ENCODE peak calls at places on chromosomes 4 and X, in nine cellular contexts. L, R, F, E, W, G, N, Y and T are unnamed samples.

GRCh38 chrX:100512471-100512870 is 72.3 kb upstream of the TNMD start:
- DNase-seq in W (no peak), L (peak), N (no peak), Y (peak), E (peak), R (no peak), G (no peak), F (peak), T (no peak)

GRCh38 chr4:31442236-31442635 is 722.1 kb downstream of the PCDH7 start:
- DNase-seq in G (no peak), E (no peak), R (no peak), W (no peak), N (no peak), F (no peak), Y (no peak), L (no peak), T (no peak)

GRCh38 chrX:30241724-30242415 is at the start of gene MAGEB4:
- DNase-seq in R (no peak), Y (no peak), G (no peak), W (no peak), N (no peak), F (no peak), L (no peak), E (no peak), T (no peak)

GRCh38 chr4:47219586-47219985 is 188.2 kb downstream of the GABRB1 start:
- DNase-seq in G (no peak), F (no peak), R (no peak), N (no peak), E (no peak), L (no peak), Y (peak), W (no peak), T (no peak)

GRCh38 chrX:135086197-135086854 is 34.0 kb downstream of the ETDB start:
- DNase-seq in Y (peak), W (no peak), F (peak), G (no peak), E (peak), L (peak), N (peak), R (no peak), T (no peak)

GRCh38 chrX:143306991-143307965 is 210.0 kb downstream of the SPANXN3 start:
- DNase-seq in F (no peak), G (no peak), Y (no peak), N (no peak), W (no peak), E (no peak), R (no peak), L (peak), T (no peak)

GRCh38 chr4:8704632-8705031 is 112.1 kb downstream of the CPZ start:
- DNase-seq in E (no peak), R (peak), L (no peak), G (no peak), N (no peak), W (no peak), Y (no peak), F (no peak), T (no peak)

GRCh38 chr4:112517067-112517588 is 1.1 kb upstream of the NEUROG2 start:
- DNase-seq in L (no peak), R (no peak), F (peak), E (no peak), G (no peak), N (peak), W (peak), Y (no peak), T (no peak)

GRCh38 chr4:51831133-51831532 is 11.8 kb upstream of the DCUN1D4 start:
- DNase-seq in E (peak), L (peak), W (peak), G (peak), N (peak), F (peak), R (peak), Y (peak), T (peak)

GRCh38 chr4:53019485-53020382 is 157.6 kb downstream of the RASL11B start:
- DNase-seq in R (no peak), Y (peak), F (no peak), G (no peak), N (no peak), L (peak), W (no peak), E (no peak), T (no peak)

GRCh38 chrX:16839224-16839851 is 30.8 kb downstream of the RBBP7 start:
- DNase-seq in L (no peak), Y (no peak), N (no peak), W (no peak), E (no peak), F (no peak), R (no peak), G (no peak), T (no peak)

GRCh38 chr4:66688674-66689073 is 856.6 kb downstream of the CENPC start:
- DNase-seq in E (no peak), N (no peak), R (no peak), G (no peak), F (no peak), W (no peak), Y (peak), L (peak), T (no peak)

GRCh38 chr4:71602271-71602890 is 181.5 kb downstream of the GC start:
- DNase-seq in R (no peak), L (peak), G (no peak), Y (peak), W (no peak), E (no peak), F (no peak), N (no peak), T (no peak)

GRCh38 chr4:8192748-8193738 is 6.0 kb upstream of the SH3TC1 start:
- DNase-seq in G (no peak), Y (peak), N (peak), W (peak), E (peak), L (peak), R (peak), F (peak), T (no peak)

GRCh38 chr4:20895208-20895607 is 194.9 kb downstream of the PACRGL start:
- DNase-seq in N (no peak), G (no peak), W (no peak), E (no peak), R (no peak), F (no peak), Y (no peak), L (no peak), T (no peak)

GRCh38 chr4:152696764-152697250 is 17.0 kb upstream of the TMEM154 start:
- DNase-seq in E (peak), Y (peak), L (no peak), G (no peak), F (peak), N (peak), R (no peak), W (no peak), T (no peak)

GRCh38 chr4:26242451-26242850 is 78.4 kb upstream of the RBPJ start:
- DNase-seq in N (no peak), F (no peak), G (no peak), W (no peak), R (no peak), L (no peak), E (no peak), Y (peak), T (no peak)

GRCh38 chr4:46329118-46329976 is 60.6 kb downstream of the GABRA2 start:
- DNase-seq in R (no peak), N (peak), G (no peak), W (peak), F (peak), Y (peak), L (peak), E (no peak), T (no peak)

GRCh38 chr4:42151568-42152506 is 618 bp downstream of the BEND4 start:
- DNase-seq in N (peak), Y (no peak), R (no peak), W (peak), L (peak), E (no peak), G (no peak), F (peak), T (no peak)

GRCh38 chr4:54842226-54843055 is 184.7 kb downstream of the KIT start:
- DNase-seq in N (no peak), Y (no peak), L (no peak), W (no peak), G (no peak), E (no peak), R (no peak), F (no peak), T (no peak)

GRCh38 chr4:20251061-20251795 is 477 bp upstream of the SLIT2 start:
- DNase-seq in G (no peak), R (no peak), E (no peak), W (no peak), N (no peak), F (no peak), Y (peak), L (no peak), T (no peak)

GRCh38 chrX:3295731-3296130 is 50.7 kb downstream of the MXRA5 start:
- DNase-seq in L (no peak), N (peak), F (no peak), Y (peak), G (no peak), R (no peak), E (peak), W (no peak), T (no peak)

GRCh38 chrX:85963736-85964135 is 83.6 kb downstream of the CHM start:
- DNase-seq in Y (peak), E (no peak), W (no peak), R (no peak), G (no peak), N (no peak), F (no peak), L (peak), T (no peak)

GRCh38 chrX:78517124-78517523 is 142.0 kb downstream of the RTL3 start:
- DNase-seq in W (no peak), N (peak), Y (peak), E (no peak), G (no peak), L (no peak), R (no peak), F (peak), T (no peak)

GRCh38 chr4:110617095-110617494 is 5.8 kb downstream of the PITX2 start:
- DNase-seq in N (no peak), L (no peak), R (no peak), W (no peak), F (no peak), G (no peak), Y (no peak), E (no peak), T (no peak)

GRCh38 chrX:52422884-52423283 is 54.1 kb downstream of the XAGE2 start:
- DNase-seq in F (no peak), Y (peak), E (no peak), R (no peak), N (no peak), G (no peak), W (no peak), L (no peak), T (no peak)

GRCh38 chrX:8879750-8880149 is 78.6 kb upstream of the FAM9A start:
- DNase-seq in W (peak), N (peak), L (no peak), F (no peak), G (no peak), E (no peak), Y (peak), R (no peak), T (no peak)

GRCh38 chr4:103091601-103092223 is 7.9 kb downstream of the BDH2 start:
- DNase-seq in R (no peak), W (no peak), N (peak), E (peak), L (peak), Y (peak), G (no peak), F (peak), T (no peak)

GRCh38 chr4:3255611-3256186 is 6.7 kb downstream of the MSANTD1 start:
- DNase-seq in W (no peak), R (peak), N (no peak), E (no peak), Y (no peak), L (no peak), F (no peak), G (peak), T (peak)

GRCh38 chrX:24190500-24191156 is 41.1 kb downstream of the ZFX start:
- DNase-seq in E (no peak), L (peak), Y (peak), W (no peak), F (no peak), G (no peak), R (no peak), N (no peak), T (no peak)

GRCh38 chr4:86901864-86902263 is 9.6 kb upstream of the C4orf36 start:
- DNase-seq in R (no peak), L (no peak), N (no peak), Y (no peak), F (no peak), W (no peak), E (no peak), G (no peak), T (no peak)

GRCh38 chr4:7827566-7827965 is 112.1 kb downstream of the AFAP1 start:
- DNase-seq in W (no peak), N (no peak), L (no peak), G (no peak), E (no peak), R (peak), Y (no peak), F (no peak), T (no peak)

GRCh38 chr4:48509543-48509942 is 19.5 kb downstream of the ZAR1 start:
- DNase-seq in R (no peak), E (no peak), G (no peak), Y (no peak), L (no peak), N (no peak), W (no peak), F (no peak), T (no peak)

GRCh38 chr4:185039508-185040273 is 21.4 kb downstream of the HELT start:
- DNase-seq in W (no peak), L (peak), E (peak), G (peak), R (peak), Y (peak), N (peak), F (peak), T (no peak)

GRCh38 chr4:8727131-8727530 is 134.6 kb downstream of the CPZ start:
- DNase-seq in Y (no peak), W (no peak), E (no peak), R (no peak), G (no peak), F (no peak), N (no peak), L (no peak), T (no peak)

DNA sequence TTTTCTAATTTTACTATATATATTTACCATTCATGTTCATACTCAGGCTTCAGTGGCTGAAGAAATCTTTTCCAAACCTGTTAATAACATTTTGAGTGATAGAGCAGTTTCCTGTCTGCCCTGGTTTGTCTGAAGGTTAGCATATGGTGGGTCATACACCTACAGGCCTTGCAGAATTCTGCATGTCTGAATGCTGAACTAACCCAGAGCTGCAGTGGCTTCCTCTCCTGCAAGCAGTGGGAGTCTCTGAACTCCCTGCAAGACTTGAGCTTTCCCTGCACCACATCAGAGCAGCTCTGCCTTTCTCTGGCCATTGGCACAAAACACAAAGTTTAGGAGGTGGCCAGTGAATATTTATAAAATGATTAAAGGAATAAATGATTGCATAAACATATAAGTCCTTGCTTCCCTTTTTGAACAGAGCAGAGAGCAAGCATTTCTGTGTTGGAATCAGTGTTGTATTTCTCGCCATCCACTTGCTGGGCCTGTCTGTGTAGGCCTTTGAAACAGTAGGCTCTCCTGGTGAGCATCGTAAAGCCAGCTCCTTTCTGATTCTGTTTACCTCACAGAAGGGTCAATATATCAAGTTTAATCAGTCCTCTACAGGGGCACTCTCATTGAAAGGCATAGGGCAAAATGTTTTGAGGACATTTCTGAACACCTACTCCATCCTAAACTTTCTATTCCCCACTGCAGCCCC is 15.0 kb upstream of the UNC5C start:
- DNase-seq in R (no peak), G (no peak), Y (no peak), L (no peak), F (no peak), W (no peak), N (no peak), E (no peak), T (no peak)
- TF ChIP-seq CTCF in R (no peak), G (no peak), Y (no peak), L (no peak), F (no peak), W (no peak), N (no peak), E (no peak), T (no peak)

DNA sequence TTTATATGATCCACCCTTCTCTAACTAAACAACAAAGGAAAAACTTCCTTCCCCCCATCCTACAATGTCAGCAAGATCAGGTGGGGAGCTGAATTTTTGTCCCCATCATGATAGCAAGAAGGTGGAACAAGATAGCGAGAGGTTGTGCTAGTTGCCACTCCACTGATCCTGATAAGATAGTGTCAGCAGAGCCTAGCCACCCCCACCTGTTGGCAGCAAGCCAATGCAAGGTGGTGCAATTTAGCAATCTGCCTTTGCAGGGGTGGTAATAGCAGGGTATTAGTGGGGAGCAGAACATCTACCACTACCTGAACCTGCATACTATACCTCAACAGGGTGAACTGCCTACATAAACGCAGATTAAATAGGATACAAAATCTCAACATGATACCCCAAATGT is 80.2 kb upstream of the MAMLD1 start:
- DNase-seq in E (no peak), F (no peak), W (no peak), R (no peak), L (no peak), Y (no peak), N (no peak), G (no peak), T (no peak)
- TF ChIP-seq CTCF in E (no peak), F (no peak), W (no peak), R (no peak), L (no peak), Y (no peak), N (no peak), G (no peak), T (no peak)

DNA sequence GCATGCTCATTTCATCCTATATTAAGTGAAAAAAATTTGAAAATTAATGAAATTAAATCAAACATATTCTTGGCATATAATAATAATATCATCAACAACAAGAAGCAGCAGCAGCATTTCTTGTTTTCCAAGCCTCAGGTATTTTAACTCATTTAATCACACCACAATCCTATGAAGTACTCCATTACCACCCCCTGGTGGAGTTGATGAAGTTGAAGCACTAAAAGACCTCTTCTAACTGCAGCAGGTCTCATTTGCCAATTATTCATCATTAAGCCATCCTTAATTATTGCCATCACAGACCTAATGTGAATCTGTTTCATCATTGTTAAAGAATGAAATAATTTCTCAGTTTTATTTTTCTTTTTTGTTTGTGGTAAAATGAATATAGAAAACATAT is 801.4 kb upstream of the GRID2 start:
- DNase-seq in R (no peak), L (peak), G (no peak), N (no peak), W (no peak), E (peak), F (no peak), Y (peak), T (no peak)
- TF ChIP-seq CTCF in R (no peak), L (peak), G (no peak), N (no peak), W (peak), E (peak), F (no peak), Y (no peak), T (no peak)

GRCh38 chrX:75623535-75623934 is 100.7 kb upstream of the ZDHHC15 start:
- DNase-seq in F (no peak), W (no peak), E (no peak), R (no peak), Y (peak), G (no peak), L (peak), N (peak), T (no peak)
- TF ChIP-seq CTCF in F (no peak), W (peak), E (peak), R (peak), Y (peak), G (no peak), L (peak), N (peak), T (no peak)

GRCh38 chr4:118004088-118004487 is 30.2 kb upstream of the NDST3 start:
- DNase-seq in L (no peak), G (no peak), F (no peak), Y (no peak), W (no peak), E (no peak), N (no peak), R (no peak), T (no peak)

GRCh38 chr4:118005883-118006282 is 28.4 kb upstream of the NDST3 start:
- DNase-seq in L (no peak), R (no peak), G (no peak), W (no peak), Y (no peak), F (no peak), N (no peak), E (no peak), T (no peak)
- TF ChIP-seq CTCF in L (no peak), R (no peak), G (no peak), W (peak), Y (no peak), F (no peak), N (no peak), E (peak), T (no peak)

GRCh38 chr4:169137555-169137920 is 127.5 kb upstream of the CBR4 start:
- DNase-seq in Y (no peak), W (no peak), F (no peak), E (no peak), R (no peak), G (no peak), N (no peak), L (no peak), T (no peak)
- TF ChIP-seq CTCF in Y (no peak), W (no peak), F (no peak), E (no peak), R (no peak), G (no peak), N (no peak), L (no peak), T (no peak)

DNA sequence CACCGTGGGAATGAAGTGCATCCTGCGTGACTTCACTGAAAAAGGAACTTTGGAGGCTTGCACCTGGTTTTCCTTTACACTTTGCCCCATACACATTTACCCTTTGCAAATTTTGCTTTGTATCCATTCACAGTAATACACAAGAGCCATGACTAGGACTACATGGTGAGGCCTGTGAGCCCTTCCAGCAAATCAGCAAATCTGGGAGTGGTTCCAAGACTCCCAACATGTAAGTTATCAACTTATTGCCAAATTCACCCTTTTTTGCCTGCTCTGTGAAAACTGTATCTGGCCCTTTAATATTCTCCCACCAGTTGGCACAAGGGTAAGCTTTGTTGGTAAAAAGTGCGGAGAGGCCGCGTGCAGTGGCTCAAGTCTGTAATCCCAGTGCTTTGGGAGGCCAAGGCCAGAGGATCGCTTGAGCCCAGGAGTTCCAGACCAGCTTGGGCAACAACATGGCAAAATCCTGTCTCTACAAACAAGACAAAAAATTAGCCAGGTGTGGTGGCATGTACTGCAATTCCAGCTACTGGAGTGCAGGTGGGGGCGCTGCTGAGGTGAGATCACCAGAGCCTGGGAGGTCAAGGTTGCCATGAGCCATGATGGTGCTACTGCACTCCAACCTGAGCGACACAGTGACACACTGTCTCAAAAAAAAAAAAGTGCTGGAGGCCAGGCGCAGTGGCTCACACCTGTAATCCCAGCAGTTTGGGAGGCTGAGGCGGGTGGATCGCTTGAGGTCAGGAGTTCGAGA is 5.0 kb downstream of the PRMT9 start:
- DNase-seq in F (no peak), N (peak), G (no peak), Y (peak), R (no peak), W (no peak), E (peak), L (no peak), T (no peak)
- TF ChIP-seq CTCF in F (peak), N (no peak), G (no peak), Y (no peak), R (no peak), W (no peak), E (peak), L (peak), T (no peak)